ENCODE peak calls at places on chromosome 16, in six cellular contexts. W is H9, P is H1, G is IMR-90, Y is neuronal stem cell, X is mesenchymal stem cell. F is an unnamed sample.

GRCh38 chr16:72013389-72013788 is 4.8 kb downstream of the DHODH start:
- DNase-seq in W (no peak), P (no peak), G (peak; percentile 5), Y (no peak), X (no peak), F (peak; percentile 74)

GRCh38 chr16:58494981-58495860 is 4.7 kb upstream of the NDRG4 start:
- DNase-seq in W (peak; percentile 91), P (no peak), G (peak; percentile 99), Y (peak; percentile 97), X (peak; percentile 99), F (peak; percentile 66)

GRCh38 chr16:71354156-71354555 is 4.4 kb upstream of the CALB2 start:
- DNase-seq in W (no peak), P (no peak), G (no peak), Y (no peak), X (no peak), F (no peak)

GRCh38 chr16:87334611-87335305 is 17.6 kb upstream of the C16orf95 start:
- DNase-seq in W (no peak), P (no peak), G (no peak), Y (no peak), X (no peak), F (no peak)

GRCh38 chr16:66984902-66985311 is 3.5 kb upstream of the CES4A start:
- DNase-seq in W (no peak), P (no peak), G (no peak), Y (no peak), X (no peak), F (no peak)

GRCh38 chr16:1989209-1989825 is 453 bp upstream of the SYNGR3 start:
- DNase-seq in W (peak; percentile 60), P (no peak), G (no peak), Y (no peak), X (no peak), F (no peak)

GRCh38 chr16:4349332-4349731 is 1.8 kb downstream of the PAM16 start:
- DNase-seq in W (no peak), P (no peak), G (no peak), Y (no peak), X (no peak), F (no peak)

GRCh38 chr16:1175566-1176279 is 22.8 kb downstream of the CACNA1H start:
- DNase-seq in W (no peak), P (no peak), G (peak; percentile 52), Y (no peak), X (peak; percentile 49), F (no peak)

GRCh38 chr16:65373095-65373494 is 251.2 kb upstream of the CDH11 start:
- DNase-seq in W (no peak), P (no peak), G (no peak), Y (no peak), X (no peak), F (no peak)
- H3K14ac ChIP-seq in W (no peak overlapping the region), P (no peak overlapping the region), G (no peak overlapping the region), Y (no peak overlapping the region), X (no peak overlapping the region), F (no peak overlapping the region)

GRCh38 chr16:31711344-31711845 is 162.2 kb upstream of the ZNF267 start:
- DNase-seq in W (no peak), P (no peak), G (no peak), Y (no peak), X (no peak), F (no peak)

GRCh38 chr16:31714899-31715504 is 158.6 kb upstream of the ZNF267 start:
- DNase-seq in W (no peak), P (no peak), G (no peak), Y (no peak), X (no peak), F (no peak)

GRCh38 chr16:31712064-31712540 is 161.5 kb upstream of the ZNF267 start:
- DNase-seq in W (no peak), P (no peak), G (no peak), Y (no peak), X (no peak), F (no peak)

GRCh38 chr16:31713945-31714898 is 159.4 kb upstream of the ZNF267 start:
- DNase-seq in W (peak; percentile 66), P (peak; percentile 21), G (no peak), Y (peak; percentile 27), X (no peak), F (no peak)

DNA sequence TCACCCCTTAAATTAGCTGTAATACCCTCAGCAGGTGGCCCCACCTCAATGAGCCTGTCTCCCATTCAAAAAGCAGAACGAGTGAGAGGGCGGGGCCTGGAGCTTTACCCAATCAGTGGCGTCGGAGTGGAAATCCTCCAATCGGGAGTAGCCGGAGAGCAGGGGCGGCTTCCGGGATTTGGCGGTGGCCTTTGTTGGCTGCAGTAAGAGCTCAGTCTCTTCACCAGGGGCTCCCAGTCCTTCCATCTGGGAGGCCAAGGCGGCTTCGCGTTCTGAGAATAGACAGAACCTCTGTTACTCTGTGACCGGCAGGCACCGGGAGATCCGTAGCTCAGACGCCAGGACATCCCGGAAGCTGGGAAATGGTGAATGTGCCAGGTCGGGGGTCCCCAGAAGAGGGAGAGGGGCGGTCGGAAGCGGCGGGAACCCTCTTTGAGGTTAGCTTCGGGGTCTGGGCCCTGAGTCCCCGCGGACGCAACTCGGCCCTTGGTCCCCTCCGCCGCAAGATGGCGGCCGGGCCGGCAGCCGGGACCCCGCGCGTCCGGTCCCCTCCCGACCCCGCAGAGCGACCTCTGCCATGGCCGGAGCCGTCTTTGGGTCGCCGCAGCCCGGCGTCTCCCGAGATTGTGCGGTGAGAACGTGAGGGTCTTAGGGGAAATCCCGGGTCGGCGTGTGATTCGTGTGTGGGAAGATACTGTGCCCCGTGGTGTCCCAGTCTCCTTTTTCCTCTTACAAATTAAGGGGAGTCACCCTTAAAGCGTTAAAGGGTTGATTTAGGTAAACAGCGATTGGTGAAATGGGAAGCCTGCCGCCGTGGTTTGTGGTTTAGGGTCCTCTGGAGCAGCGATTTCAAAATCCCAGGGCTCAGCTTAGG is 160.3 kb upstream of the ZNF267 start:
- DNase-seq in W (peak; percentile 96), P (peak; percentile 88), G (peak; percentile 91), Y (peak; percentile 86), X (peak; percentile 95), F (peak; percentile 96)
- H3K4ac ChIP-seq in W (no peak overlapping the region), P (no peak overlapping the region), G (peak overlapping the region; percentile 80), Y (no peak overlapping the region), X (peak overlapping the region; percentile 10), F (peak overlapping the region; percentile 74)

DNA sequence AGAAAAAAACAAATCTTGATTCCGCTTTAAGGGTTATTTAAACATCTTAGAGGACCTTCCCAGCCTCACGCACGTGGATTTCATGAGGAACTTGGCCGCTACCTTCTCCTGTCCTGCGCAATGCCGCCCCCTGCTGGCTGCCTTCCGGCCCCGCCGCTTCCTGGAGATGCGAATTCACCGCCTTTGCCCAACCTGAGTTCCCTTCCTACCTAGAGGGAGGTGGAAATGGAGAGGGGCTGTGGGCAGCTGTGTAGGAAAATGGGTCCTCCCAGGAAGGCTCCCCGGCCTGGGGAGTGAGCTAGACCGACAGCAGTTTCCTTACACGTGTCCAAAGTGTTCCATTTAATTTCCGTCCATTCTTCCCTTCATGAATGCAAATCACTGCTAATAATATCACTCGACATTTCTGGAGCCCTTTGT is 1.0 kb upstream of the ABCC12 start:
- DNase-seq in W (peak; percentile 85), P (peak; percentile 46), G (peak; percentile 85), Y (peak; percentile 73), X (peak; percentile 72), F (peak; percentile 83)
- H3K14ac ChIP-seq in W (no peak overlapping the region), P (no peak overlapping the region), G (no peak overlapping the region), Y (no peak overlapping the region), X (no peak overlapping the region), F (no peak overlapping the region)

GRCh38 chr16:13333336-13333735 is 431.9 kb downstream of the SHISA9 start:
- DNase-seq in W (no peak), P (no peak), G (no peak), Y (no peak), X (no peak), F (no peak)
- H3K4ac ChIP-seq in W (no peak overlapping the region), P (peak overlapping the region; percentile 40), G (no peak overlapping the region), Y (no peak overlapping the region), X (no peak overlapping the region), F (no peak overlapping the region)

GRCh38 chr16:11170696-11171447 is 85.1 kb downstream of the SOCS1 start:
- DNase-seq in W (no peak), P (no peak), G (no peak), Y (no peak), X (no peak), F (no peak)
- H3K14ac ChIP-seq in W (no peak overlapping the region), P (no peak overlapping the region), G (no peak overlapping the region), Y (peak overlapping the region; percentile 59), X (no peak overlapping the region), F (no peak overlapping the region)

DNA sequence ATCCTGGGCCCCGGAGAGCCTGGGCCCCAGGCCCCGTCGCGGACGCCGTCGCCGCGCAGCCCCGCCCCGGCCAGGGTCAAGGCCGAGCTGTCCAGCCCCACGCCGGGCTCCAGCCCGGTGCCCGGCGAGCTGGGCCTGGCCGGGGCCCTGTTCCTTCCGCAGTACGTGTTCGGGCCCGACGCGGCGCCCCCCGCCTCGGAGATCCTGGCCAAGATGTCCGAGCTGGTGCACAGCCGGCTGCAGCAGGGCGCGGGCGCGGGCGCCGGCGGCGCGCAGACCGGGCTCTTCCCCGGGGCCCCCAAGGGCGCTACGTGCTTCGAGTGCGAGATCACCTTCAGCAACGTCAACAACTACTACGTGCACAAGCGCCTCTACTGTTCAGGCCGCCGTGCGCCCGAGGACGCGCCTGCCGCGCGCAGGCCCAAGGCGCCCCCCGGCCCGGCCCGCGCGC is 36.8 kb upstream of the ZC3H18 start:
- DNase-seq in W (no peak), P (no peak), G (peak; percentile 47), Y (peak; percentile 29), X (peak; percentile 32), F (no peak)
- H3K4ac ChIP-seq in W (no peak overlapping the region), P (peak overlapping the region; percentile 53), G (no peak overlapping the region), Y (no peak overlapping the region), X (peak overlapping the region; percentile 80), F (no peak overlapping the region)

GRCh38 chr16:11667221-11667823 is 933 bp upstream of the SNN start:
- DNase-seq in W (peak; percentile 39), P (no peak), G (no peak), Y (no peak), X (no peak), F (no peak)
- H3K14ac ChIP-seq in W (no peak overlapping the region), P (no peak overlapping the region), G (peak overlapping the region; percentile 64), Y (no peak overlapping the region), X (no peak overlapping the region), F (no peak overlapping the region)

DNA sequence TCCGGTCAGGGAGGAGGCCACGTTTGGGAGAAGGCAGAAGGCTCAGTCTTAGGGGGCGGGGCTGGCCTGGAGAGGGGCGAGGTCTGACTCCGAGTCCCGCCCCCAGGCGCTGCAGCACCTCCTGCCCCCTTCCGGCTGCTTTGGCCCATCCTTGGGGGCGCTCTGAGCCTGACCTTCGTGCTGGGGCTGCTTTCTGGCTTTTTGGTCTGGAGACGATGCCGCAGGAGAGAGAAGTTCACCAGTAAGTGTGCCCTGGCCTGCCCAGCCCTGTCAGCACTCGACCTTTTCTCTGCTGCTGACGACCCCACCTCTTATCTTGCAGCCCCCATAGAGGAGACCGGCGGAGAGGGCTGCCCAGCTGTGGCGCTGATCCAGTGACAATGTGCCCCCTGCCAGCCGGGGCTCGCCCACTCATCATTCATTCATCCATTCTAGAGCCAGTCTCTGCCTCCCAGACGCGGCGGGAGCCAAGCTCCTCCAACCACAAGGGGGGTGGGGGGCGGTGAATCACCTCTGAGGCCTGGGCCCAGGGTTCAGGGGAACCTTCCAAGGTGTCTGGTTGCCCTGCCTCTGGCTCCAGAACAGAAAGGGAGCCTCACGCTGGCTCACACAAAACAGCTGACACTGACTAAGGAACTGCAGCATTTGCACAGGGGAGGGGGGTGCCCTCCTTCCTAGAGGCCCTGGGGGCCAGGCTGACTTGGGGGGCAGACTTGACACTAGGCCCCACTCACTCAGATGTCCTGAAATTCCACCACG is 1.5 kb downstream of the TNFRSF12A start:
- DNase-seq in W (peak; percentile 80), P (peak; percentile 81), G (peak; percentile 94), Y (peak; percentile 89), X (peak; percentile 90), F (peak; percentile 86)
- H3K4ac ChIP-seq in W (no peak overlapping the region), P (peak overlapping the region; percentile 99), G (peak overlapping the region; percentile 98), Y (peak overlapping the region; percentile 9), X (peak overlapping the region; percentile 94), F (peak overlapping the region; percentile 85)

F was measured in trophoblast cell.